ENCODE peak calls at places on chromosomes 3 and 15, in five cellular contexts. T, V, J, R and Y are unnamed samples.

GRCh38 chr15:20106026-20106425 is 435.6 kb downstream of the GOLGA6L6 start:
- DNase-seq in J (no peak), R (no peak), V (no peak), T (no peak), Y (no peak)

GRCh38 chr3:73353661-73354217 is 271.0 kb downstream of the PDZRN3 start:
- DNase-seq in R (no peak), J (no peak), V (no peak), T (no peak), Y (no peak)

GRCh38 chr3:117820900-117821299 is 1111.3 kb downstream of the TUSC7 start:
- DNase-seq in V (no peak), T (peak), R (no peak), J (no peak), Y (peak)

GRCh38 chr15:71085809-71086208 is 29.5 kb upstream of the THSD4 start:
- DNase-seq in T (no peak), R (no peak), V (no peak), J (no peak), Y (no peak)

GRCh38 chr3:152293607-152294006 is 24.9 kb downstream of the MBNL1 start:
- DNase-seq in J (no peak), R (no peak), V (no peak), T (no peak), Y (no peak)

GRCh38 chr3:149284034-149284433 is 49.4 kb downstream of the TM4SF18 start:
- DNase-seq in R (no peak), J (no peak), T (no peak), V (no peak), Y (no peak)

GRCh38 chr3:75136100-75136897 is 521.8 kb upstream of the CNTN3 start:
- DNase-seq in T (no peak), V (no peak), R (no peak), J (no peak), Y (no peak)

GRCh38 chr3:186115229-186115996 is 6.5 kb upstream of the ETV5 start:
- DNase-seq in V (no peak), R (no peak), T (no peak), J (no peak), Y (no peak)

GRCh38 chr3:138945646-138946553 is 1.0 kb downstream of the FOXL2 start:
- DNase-seq in V (no peak), J (peak), T (no peak), R (peak), Y (no peak)

GRCh38 chr3:50359760-50360110 is 414 bp upstream of the TMEM115 start:
- DNase-seq in T (no peak), R (no peak), V (no peak), J (no peak), Y (no peak)

GRCh38 chr15:36951747-36952247 is 148.6 kb downstream of the MEIS2 start:
- DNase-seq in J (no peak), R (no peak), T (peak), V (peak), Y (no peak)

GRCh38 chr3:11791339-11792200 is 55.1 kb downstream of the TAMM41 start:
- DNase-seq in R (no peak), T (no peak), V (no peak), J (no peak), Y (no peak)

GRCh38 chr3:5270656-5271055 is 83.1 kb downstream of the EDEM1 start:
- DNase-seq in J (no peak), V (no peak), R (no peak), T (no peak), Y (no peak)

GRCh38 chr3:148309390-148310035 is 388.2 kb upstream of the AGTR1 start:
- DNase-seq in J (no peak), T (peak), R (no peak), V (no peak), Y (no peak)

GRCh38 chr15:91348812-91349500 is 248.9 kb downstream of the SV2B start:
- DNase-seq in R (no peak), V (no peak), T (no peak), J (no peak), Y (no peak)

GRCh38 chr3:150503402-150504099 is 42.7 kb downstream of the SERP1 start:
- DNase-seq in V (no peak), T (no peak), J (no peak), R (no peak), Y (no peak)

GRCh38 chr15:34986326-34987181 is 1.5 kb downstream of the ZNF770 start:
- DNase-seq in R (no peak), J (no peak), V (no peak), T (no peak), Y (no peak)

GRCh38 chr3:16807441-16807840 is 77.3 kb upstream of the PLCL2 start:
- DNase-seq in T (no peak), J (no peak), V (peak), R (no peak), Y (no peak)

GRCh38 chr3:150764607-150765366 is 1.8 kb upstream of the SIAH2 start:
- DNase-seq in R (no peak), V (no peak), J (no peak), T (no peak), Y (no peak)

GRCh38 chr3:192816274-192816853 is 89.0 kb upstream of the FGF12 start:
- DNase-seq in V (no peak), J (no peak), T (peak), R (no peak), Y (no peak)

GRCh38 chr3:38960953-38961622 is 90.7 kb downstream of the SCN11A start:
- DNase-seq in J (no peak), T (peak), R (peak), V (peak), Y (no peak)

GRCh38 chr3:11565072-11565471 is 78.6 kb downstream of the VGLL4 start:
- DNase-seq in R (no peak), T (no peak), J (no peak), V (no peak), Y (no peak)

GRCh38 chr3:173109143-173109542 is 31.9 kb downstream of the SPATA16 start:
- DNase-seq in J (no peak), T (no peak), V (no peak), R (no peak), Y (no peak)

GRCh38 chr3:40249168-40249567 is 60.3 kb upstream of the EIF1B start:
- DNase-seq in R (no peak), J (no peak), V (no peak), T (no peak), Y (no peak)

GRCh38 chr15:66701422-66702034 is 508 bp upstream of the SMAD6 start:
- DNase-seq in T (no peak), R (peak), J (no peak), V (no peak), Y (no peak)

GRCh38 chr15:93270937-93271472 is 182.0 kb upstream of the RGMA start:
- DNase-seq in T (no peak), J (peak), V (no peak), R (no peak), Y (no peak)

GRCh38 chr3:142946861-142947260 is 16.6 kb downstream of the PAQR9 start:
- DNase-seq in T (no peak), V (no peak), R (no peak), J (no peak), Y (no peak)

DNA sequence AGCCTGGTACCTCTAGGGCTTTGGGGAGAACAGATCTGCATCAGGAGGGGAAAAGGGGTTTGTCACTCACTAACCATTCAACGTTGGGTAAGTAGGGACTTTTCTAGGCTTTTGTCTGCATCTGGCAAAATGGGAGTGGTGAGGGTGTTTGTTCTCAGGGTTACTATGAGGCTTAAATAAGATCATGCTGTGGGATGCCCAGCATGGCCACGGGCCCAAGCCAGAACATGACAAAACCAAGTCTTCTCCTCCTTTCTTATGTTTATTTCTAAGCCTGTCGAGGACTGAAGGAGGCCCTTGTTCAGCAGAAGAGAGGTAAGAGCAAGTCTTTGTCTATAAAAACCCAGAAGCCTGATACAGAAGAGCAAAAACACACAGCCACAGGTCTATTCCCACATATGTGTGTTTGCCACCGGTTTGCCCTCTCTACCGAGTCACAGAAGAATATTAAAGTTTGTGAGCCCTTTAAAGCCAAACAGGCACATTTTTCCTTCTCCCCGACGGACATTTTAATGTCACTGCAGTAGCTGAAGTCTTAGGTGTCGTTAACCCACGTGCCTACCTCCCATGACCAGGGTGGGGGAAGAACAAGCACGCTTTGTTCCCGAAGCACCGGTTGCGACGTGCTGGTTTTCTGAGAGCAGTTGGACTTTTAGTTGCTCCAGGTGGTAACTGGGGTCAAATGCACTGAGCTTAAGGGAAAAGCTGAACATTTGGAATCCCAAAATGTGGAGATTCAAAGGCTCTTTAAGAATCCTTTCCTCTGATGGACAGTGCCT is 72.1 kb downstream of the NOX5 start:
- DNase-seq in V (no peak), J (no peak), R (no peak), T (no peak), Y (no peak)
- H3K4me3 ChIP-seq in V (no peak), J (no peak), R (no peak), T (no peak), Y (no peak)

GRCh38 chr3:42655331-42655888 is 1.9 kb downstream of the ZBTB47 start:
- DNase-seq in J (peak), R (peak), T (peak), V (no peak), Y (no peak)
- H3K4me3 ChIP-seq in J (peak), R (peak), T (peak), V (peak), Y (peak)

GRCh38 chr3:30893678-30894325 is 659 bp downstream of the GADL1 start:
- DNase-seq in R (no peak), J (no peak), V (no peak), T (no peak), Y (no peak)
- H3K4me3 ChIP-seq in R (no peak), J (peak), V (peak), T (peak), Y (peak)

DNA sequence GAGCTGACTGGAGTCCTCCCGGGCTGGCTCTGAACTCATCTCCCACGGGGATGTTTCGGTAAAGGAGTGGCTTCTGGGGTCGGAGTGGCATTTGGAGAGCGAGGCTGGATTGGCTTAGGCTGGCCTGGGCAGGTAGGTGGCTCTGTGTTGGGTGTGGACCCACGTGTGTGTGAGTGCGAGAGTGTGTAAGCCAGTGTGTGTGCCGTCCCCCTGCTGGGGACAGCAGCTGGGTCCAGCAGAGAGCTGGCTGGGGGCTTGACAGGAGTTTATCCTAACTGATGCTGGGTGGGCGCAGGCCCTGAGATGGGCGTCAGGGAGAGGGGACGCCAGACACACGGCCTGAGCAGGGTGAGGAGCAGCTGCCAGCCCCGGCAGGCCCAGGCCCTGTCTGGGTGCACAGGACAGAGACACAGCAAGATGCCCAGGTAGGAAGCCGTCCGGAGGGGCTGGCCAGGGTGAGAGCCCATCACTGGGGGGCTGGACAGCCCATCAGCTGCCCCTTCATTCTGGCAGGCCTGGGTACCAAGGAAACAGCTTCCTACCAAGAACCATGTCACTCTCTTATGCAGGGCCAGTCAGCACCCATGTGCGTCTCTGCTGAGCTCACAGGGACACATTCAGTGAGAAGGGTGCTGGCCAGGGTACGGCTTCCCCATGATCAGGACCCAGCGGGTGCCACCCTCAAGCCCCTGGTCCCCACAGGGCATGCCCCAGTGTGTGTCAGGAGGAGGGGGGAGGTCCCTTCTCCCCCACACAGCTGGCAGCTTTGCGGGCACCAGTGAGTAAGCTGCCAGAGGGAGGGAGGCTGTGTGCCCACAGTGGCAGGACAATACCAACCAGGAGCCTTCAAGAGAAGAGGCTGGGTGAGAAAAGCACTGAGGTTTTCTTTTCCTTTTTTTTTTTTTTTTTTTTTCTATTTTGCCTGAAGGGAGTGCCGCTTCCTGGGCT is 1.1 kb downstream of the PAK6 start:
- DNase-seq in J (peak), T (no peak), V (no peak), R (no peak), Y (no peak)
- H3K4me3 ChIP-seq in J (peak), T (no peak), V (no peak), R (no peak), Y (no peak)

DNA sequence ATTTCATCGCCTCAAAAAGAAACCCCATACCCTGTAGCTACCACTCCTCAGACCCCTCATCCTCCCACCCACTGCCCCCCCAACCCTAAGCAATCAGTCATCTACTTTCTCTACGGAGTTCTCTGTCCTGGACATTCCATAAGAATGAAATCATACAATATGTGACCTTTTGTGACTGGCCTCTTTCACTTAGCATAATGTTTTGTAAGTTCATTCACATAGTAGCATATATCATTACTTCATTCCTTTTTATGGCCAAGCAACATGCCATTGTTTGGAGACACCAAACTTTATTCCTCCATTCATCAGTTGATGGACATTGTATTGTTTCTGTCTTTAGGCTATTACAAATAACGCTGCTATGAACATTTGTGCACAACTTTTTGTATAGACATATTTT is 64.2 kb downstream of the TNIK start:
- DNase-seq in J (no peak), R (no peak), T (peak), V (no peak), Y (no peak)
- H3K4me3 ChIP-seq in J (no peak), R (no peak), T (no peak), V (no peak), Y (no peak)

DNA sequence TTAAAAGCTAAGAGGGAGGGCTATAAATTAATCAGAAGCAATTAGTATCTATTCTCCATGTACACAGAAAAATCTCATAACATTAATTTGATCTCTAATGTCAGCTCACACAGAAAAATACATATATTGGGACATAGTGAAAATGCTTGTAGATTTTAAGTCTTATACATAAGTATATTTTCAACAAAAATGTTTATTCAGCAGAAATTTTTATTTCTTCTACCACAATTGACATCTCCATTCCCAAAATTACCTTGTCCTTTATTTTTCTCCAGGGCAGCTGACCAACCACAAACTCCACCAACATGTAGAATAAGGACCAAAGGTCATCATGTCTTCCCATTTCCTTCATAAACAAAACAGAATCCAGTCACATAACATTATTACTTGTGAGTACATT is 74.5 kb upstream of the CDAN1 start:
- DNase-seq in R (no peak), J (no peak), V (no peak), T (no peak), Y (no peak)
- H3K4me3 ChIP-seq in R (no peak), J (no peak), V (no peak), T (no peak), Y (no peak)

DNA sequence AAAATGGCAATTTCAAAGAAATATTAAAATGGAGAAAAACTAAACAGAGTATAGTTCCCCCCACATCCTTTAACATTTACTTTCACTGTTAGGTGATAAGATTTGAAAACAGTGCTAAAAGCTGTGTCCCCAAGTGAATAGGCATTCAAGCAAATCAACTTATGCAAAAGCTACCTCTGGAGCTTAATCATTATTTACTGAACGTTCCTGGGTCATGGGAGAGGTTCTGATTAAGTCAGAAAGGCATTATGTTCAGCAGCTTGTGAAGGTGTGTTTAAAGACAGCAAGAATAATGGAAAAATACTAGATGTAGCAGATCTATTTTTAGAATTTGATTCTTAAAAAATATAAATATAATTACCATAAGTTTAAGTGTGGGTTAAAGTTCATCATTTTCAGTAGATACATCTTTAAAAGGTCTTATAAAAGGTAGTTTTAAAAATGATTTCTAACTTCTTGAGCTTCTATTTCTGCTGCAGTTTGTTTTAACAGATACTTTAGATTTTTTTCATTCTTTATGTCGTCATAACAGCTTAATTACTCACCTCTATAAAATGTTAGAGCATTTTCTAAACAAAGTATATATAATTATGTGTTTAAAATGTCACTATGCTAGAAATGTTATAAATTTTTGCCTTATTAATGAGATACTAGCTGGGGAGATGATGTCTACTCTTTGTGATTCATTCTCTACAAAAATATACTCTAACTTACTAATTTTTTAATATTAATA is 127.9 kb downstream of the MITF start:
- DNase-seq in R (no peak), V (peak), T (no peak), J (no peak), Y (no peak)
- H3K4me3 ChIP-seq in R (no peak), V (no peak), T (no peak), J (no peak), Y (peak)

GRCh38 chr3:61690016-61690415 is 128.6 kb downstream of the PTPRG start:
- DNase-seq in J (no peak), T (no peak), V (no peak), R (no peak), Y (no peak)

GRCh38 chr3:61687206-61687605 is 125.8 kb downstream of the PTPRG start:
- DNase-seq in R (no peak), V (no peak), T (no peak), J (no peak), Y (no peak)

GRCh38 chr3:61686228-61686648 is 124.9 kb downstream of the PTPRG start:
- DNase-seq in J (no peak), R (no peak), T (no peak), V (no peak), Y (no peak)

GRCh38 chr3:61687663-61688306 is 126.4 kb downstream of the PTPRG start:
- DNase-seq in R (no peak), V (no peak), T (no peak), J (no peak), Y (no peak)

GRCh38 chr3:61688307-61688695 is 126.9 kb downstream of the PTPRG start:
- DNase-seq in R (no peak), V (no peak), J (no peak), T (no peak), Y (no peak)
- H3K4me3 ChIP-seq in R (no peak), V (no peak), J (no peak), T (no peak), Y (no peak)

GRCh38 chr3:64222501-64222900 is 2.8 kb downstream of the PRICKLE2 start:
- DNase-seq in R (no peak), V (no peak), J (no peak), T (no peak), Y (no peak)

GRCh38 chr3:64225695-64226499 is 631 bp upstream of the PRICKLE2 start:
- DNase-seq in V (no peak), J (no peak), R (no peak), T (peak), Y (no peak)

GRCh38 chr3:64221564-64222257 is 3.6 kb downstream of the PRICKLE2 start:
- DNase-seq in J (no peak), T (no peak), V (no peak), R (no peak), Y (no peak)

GRCh38 chr3:64223809-64224570 is 1.3 kb downstream of the PRICKLE2 start:
- DNase-seq in R (no peak), T (peak), J (no peak), V (no peak), Y (no peak)

GRCh38 chr3:64224826-64225606 is at the start of gene PRICKLE2:
- DNase-seq in T (peak), J (peak), R (peak), V (peak), Y (peak)
- H3K4me3 ChIP-seq in T (peak), J (peak), R (peak), V (peak), Y (peak)

GRCh38 chr15:40277472-40277871 is 5.4 kb downstream of the ANKRD63 start:
- DNase-seq in T (no peak), J (no peak), R (no peak), V (no peak), Y (no peak)

GRCh38 chr15:40280260-40281056 is 2.4 kb downstream of the ANKRD63 start:
- DNase-seq in J (no peak), T (no peak), V (no peak), R (no peak), Y (no peak)

GRCh38 chr15:40281057-40281850 is 1.6 kb downstream of the ANKRD63 start:
- DNase-seq in R (no peak), T (no peak), V (no peak), J (no peak), Y (no peak)

GRCh38 chr15:40278026-40278425 is 4.8 kb downstream of the ANKRD63 start:
- DNase-seq in R (no peak), T (no peak), V (no peak), J (no peak), Y (no peak)

GRCh38 chr15:40279437-40280141 is 3.3 kb downstream of the ANKRD63 start:
- DNase-seq in R (peak), T (peak), V (no peak), J (no peak), Y (no peak)
- H3K4me3 ChIP-seq in R (no peak), T (no peak), V (no peak), J (peak), Y (no peak)